ENCODE peak calls at places on chromosomes 5 and 9, in seven cellular contexts. J is tibial artery, F is heart left ventricle, K is fibroblast of mammary gland, N is PC-3, A is pancreas, I is OCI-LY7. H is an unnamed sample.

GRCh38 chr5:7208911-7209310 is 187.0 kb upstream of the ADCY2 start:
- DNase-seq in J (peak; percentile 85), F (no peak), K (no peak), N (no peak), A (no peak), I (no peak), H (no peak)

GRCh38 chr5:83172655-83173054 is 95.3 kb downstream of the XRCC4 start:
- DNase-seq in J (no peak), F (no peak), K (peak; percentile 24), N (no peak), A (no peak), I (no peak), H (no peak)

GRCh38 chr9:135997070-135998012 is 36.2 kb upstream of the UBAC1 start:
- DNase-seq in J (no peak), F (no peak), K (no peak), N (no peak), A (no peak), I (no peak), H (no peak)

GRCh38 chr5:81787843-81788242 is 36.9 kb upstream of the SSBP2 start:
- DNase-seq in J (peak; percentile 78), F (no peak), K (peak; percentile 87), N (no peak), A (peak; percentile 83), I (peak; percentile 80), H (no peak)

GRCh38 chr9:34988218-34989055 is 1.1 kb upstream of the DNAJB5 start:
- DNase-seq in J (peak; percentile 78), F (peak; percentile 75), K (no peak), N (no peak), A (no peak), I (no peak), H (peak; percentile 54)

GRCh38 chr9:89178162-89179120 is at the start of gene SHC3:
- DNase-seq in J (no peak), F (peak; percentile 60), K (peak; percentile 51), N (no peak), A (peak; percentile 38), I (no peak), H (no peak)

GRCh38 chr9:1125741-1126140 is 75.6 kb downstream of the DMRT2 start:
- DNase-seq in J (no peak), F (no peak), K (peak; percentile 46), N (peak; percentile 80), A (no peak), I (no peak), H (no peak)

GRCh38 chr9:94981661-94982060 is 255.2 kb downstream of the AOPEP start:
- DNase-seq in J (no peak), F (no peak), K (no peak), N (no peak), A (no peak), I (no peak), H (no peak)

GRCh38 chr5:153445875-153446567 is 44.4 kb upstream of the GRIA1 start:
- DNase-seq in J (peak; percentile 88), F (no peak), K (peak; percentile 62), N (peak; percentile 24), A (peak; percentile 12), I (no peak), H (no peak)

GRCh38 chr9:127776919-127777280 is 1.6 kb downstream of the SH2D3C start:
- DNase-seq in J (no peak), F (no peak), K (no peak), N (no peak), A (no peak), I (peak; percentile 61), H (peak; percentile 57)

GRCh38 chr9:127779136-127779981 is 893 bp upstream of the SH2D3C start:
- DNase-seq in J (no peak), F (no peak), K (peak; percentile 38), N (no peak), A (no peak), I (peak; percentile 94), H (peak; percentile 88)

GRCh38 chr9:127780126-127780885 is 1.8 kb upstream of the SH2D3C start:
- DNase-seq in J (no peak), F (no peak), K (no peak), N (no peak), A (no peak), I (peak; percentile 43), H (no peak)

GRCh38 chr9:127777368-127777960 is 1.0 kb downstream of the SH2D3C start:
- DNase-seq in J (no peak), F (no peak), K (no peak), N (no peak), A (no peak), I (peak; percentile 37), H (peak; percentile 44)

GRCh38 chr9:127778280-127779135 is at the start of gene SH2D3C:
- DNase-seq in J (no peak), F (peak; percentile 89), K (peak; percentile 19), N (no peak), A (no peak), I (peak; percentile 77), H (peak; percentile 59)
- H3K4me3 ChIP-seq in J (no peak within 1 kb of the TSS), F (peak within 1 kb of the TSS; percentile 49), K (no peak within 1 kb of the TSS), N (no peak within 1 kb of the TSS), A (no peak within 1 kb of the TSS), I (peak within 1 kb of the TSS; percentile 88), H (peak within 1 kb of the TSS; percentile 56)

GRCh38 chr9:78783743-78784142 is 486.8 kb downstream of the PSAT1 start:
- DNase-seq in J (no peak), F (no peak), K (no peak), N (no peak), A (no peak), I (no peak), H (no peak)
- TF ChIP-seq CTCF in J (no peak), F (no peak), K (no peak), N (peak; percentile 36), A (no peak), I (peak; percentile 53), H (no peak)

DNA sequence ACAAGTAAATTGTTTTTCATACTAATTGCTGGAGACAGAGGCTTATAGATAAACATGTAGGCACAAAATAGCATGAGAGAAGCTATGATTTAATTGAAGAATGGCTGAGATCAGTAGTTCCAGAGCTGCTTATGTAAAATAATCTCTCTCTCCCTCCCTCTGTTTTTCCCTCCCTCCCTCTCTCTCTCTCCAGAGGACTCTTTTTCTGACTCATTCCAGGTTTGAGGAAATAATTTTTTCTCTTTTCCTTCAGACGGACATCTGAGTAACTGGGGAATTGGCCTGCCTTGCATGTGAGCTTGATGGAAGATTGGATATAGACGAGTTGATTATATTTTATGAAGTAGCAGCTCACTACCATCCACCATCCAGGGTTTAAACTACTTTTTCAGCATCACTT is 35.5 kb downstream of the KCTD16 start:
- DNase-seq in J (no peak), F (no peak), K (peak; percentile 13), N (no peak), A (no peak), I (no peak), H (no peak)
- H3K4me3 ChIP-seq in J (peak overlapping the region; percentile 51), F (no peak overlapping the region), K (no peak overlapping the region), N (no peak overlapping the region), A (no peak overlapping the region), I (no peak overlapping the region), H (no peak overlapping the region)

GRCh38 chr9:3177362-3177761 is 333.5 kb upstream of the PUM3 start:
- DNase-seq in J (no peak), F (no peak), K (peak; percentile 21), N (no peak), A (no peak), I (no peak), H (no peak)

GRCh38 chr9:3179716-3180115 is 335.8 kb upstream of the PUM3 start:
- DNase-seq in J (no peak), F (no peak), K (peak; percentile 75), N (no peak), A (no peak), I (no peak), H (no peak)

GRCh38 chr9:3180696-3181048 is 336.8 kb upstream of the PUM3 start:
- DNase-seq in J (no peak), F (no peak), K (no peak), N (no peak), A (no peak), I (no peak), H (no peak)

GRCh38 chr9:3177921-3178320 is 334.0 kb upstream of the PUM3 start:
- DNase-seq in J (no peak), F (no peak), K (peak; percentile 77), N (no peak), A (no peak), I (no peak), H (no peak)

GRCh38 chr9:3181049-3181953 is 337.4 kb upstream of the PUM3 start:
- DNase-seq in J (no peak), F (peak; percentile 60), K (peak; percentile 27), N (peak; percentile 48), A (peak; percentile 62), I (peak; percentile 2), H (peak; percentile 67)
- TF ChIP-seq CTCF in J (no peak), F (no peak), K (peak; percentile 20), N (peak; percentile 43), A (peak; percentile 6), I (no peak), H (peak; percentile 49)

GRCh38 chr5:108654042-108654441 is 93.7 kb upstream of the FER start:
- DNase-seq in J (no peak), F (no peak), K (peak; percentile 63), N (peak; percentile 67), A (no peak), I (no peak), H (no peak)
- H3K4me3 ChIP-seq in J (no peak overlapping the region), F (no peak overlapping the region), K (no peak overlapping the region), N (no peak overlapping the region), A (no peak overlapping the region), I (no peak overlapping the region), H (no peak overlapping the region)

DNA sequence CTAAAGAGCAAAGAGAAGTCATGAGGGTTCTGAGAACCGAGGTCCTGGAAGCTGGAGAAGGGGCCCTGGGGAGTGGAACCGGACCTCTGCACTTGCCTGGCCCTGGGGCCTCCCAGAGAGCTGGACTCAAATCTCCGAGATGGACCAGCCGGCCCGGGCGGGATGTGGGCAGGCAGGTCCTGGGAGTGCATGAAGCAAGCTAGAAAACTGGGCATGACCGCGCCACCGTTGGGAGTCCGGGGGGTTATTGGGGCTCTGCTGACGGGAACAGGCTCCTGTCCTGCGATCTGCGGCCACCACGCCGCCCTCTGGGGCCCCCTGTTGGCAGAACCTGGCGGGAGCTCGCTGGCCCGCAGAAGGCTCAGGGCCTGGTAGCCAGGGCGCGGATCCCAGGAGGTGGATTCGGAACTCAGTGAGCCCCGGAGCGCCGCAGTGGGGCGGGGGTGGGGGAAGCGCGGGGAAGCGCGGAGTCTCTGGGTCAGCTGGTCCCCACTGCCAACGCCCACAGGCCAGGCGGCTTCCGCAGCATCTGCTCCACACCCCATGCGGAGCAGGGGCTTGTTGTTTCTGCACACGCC is 150.6 kb downstream of the ERCC6L2 start:
- DNase-seq in J (no peak), F (no peak), K (no peak), N (no peak), A (no peak), I (no peak), H (no peak)
- TF ChIP-seq CTCF in J (no peak), F (no peak), K (peak; percentile 12), N (no peak), A (no peak), I (no peak), H (peak; percentile 35)

DNA sequence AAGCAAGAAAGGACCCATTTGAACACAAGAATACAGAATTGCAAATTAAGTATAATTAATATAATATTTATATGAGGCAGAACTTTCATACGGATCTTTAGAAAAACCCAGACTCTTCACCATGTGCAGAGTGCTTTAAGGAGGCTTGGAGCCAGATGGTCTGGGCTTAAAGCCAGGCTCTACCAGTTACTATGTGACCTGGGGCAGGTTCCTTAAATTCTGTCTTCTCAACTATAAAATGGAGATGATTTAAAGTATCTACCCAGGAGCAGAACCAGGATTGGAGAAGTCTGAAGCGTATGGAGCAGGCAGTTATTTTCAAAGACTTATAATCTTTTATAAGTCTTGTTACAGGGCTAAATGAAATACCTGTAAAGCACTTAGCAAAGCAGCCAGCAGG is 202.1 kb downstream of the TSSK1B start:
- DNase-seq in J (no peak), F (no peak), K (peak; percentile 29), N (peak; percentile 21), A (no peak), I (no peak), H (no peak)
- H3K4me3 ChIP-seq in J (no peak overlapping the region), F (no peak overlapping the region), K (no peak overlapping the region), N (no peak overlapping the region), A (no peak overlapping the region), I (no peak overlapping the region), H (no peak overlapping the region)